ENCODE peak calls at places on chromosome 18, in four cellular contexts. D is colonic mucosa, T is breast epithelium, W is KG1. S is an unnamed sample.

GRCh38 chr18:12478269-12479057 is 70.7 kb downstream of the PRELID3A start:
- DNase-seq in D (no peak), T (no peak), W (no peak), S (no peak)

GRCh38 chr18:55100817-55101457 is 141.7 kb upstream of the CCDC68 start:
- DNase-seq in D (no peak), T (no peak), W (no peak), S (no peak)

GRCh38 chr18:33440384-33441043 is at the start of gene CCDC178:
- DNase-seq in D (no peak), T (no peak), W (no peak), S (no peak)

GRCh38 chr18:35514752-35515459 is 17.1 kb upstream of the INO80C start:
- DNase-seq in D (no peak), T (no peak), W (no peak), S (no peak)

GRCh38 chr18:36658611-36659010 is 170.2 kb downstream of the TPGS2 start:
- DNase-seq in D (no peak), T (no peak), W (no peak), S (no peak)

GRCh38 chr18:68796936-68797690 is 767 bp upstream of the CCDC102B start:
- DNase-seq in D (no peak), T (no peak), W (no peak), S (no peak)

GRCh38 chr18:49561127-49561376 is 805 bp upstream of the LIPG start:
- DNase-seq in D (peak; percentile 37), T (no peak), W (no peak), S (no peak)

GRCh38 chr18:1627494-1627893 is 722.8 kb downstream of the ADCYAP1 start:
- DNase-seq in D (no peak), T (no peak), W (no peak), S (no peak)

GRCh38 chr18:23340661-23341060 is 112.4 kb upstream of the RIOK3 start:
- DNase-seq in D (no peak), T (no peak), W (no peak), S (no peak)

S was measured in ascending aorta.